ENCODE peak calls at places on chromosomes 6 and 20, in eight cellular contexts. R is breast epithelium, T is astrocyte of the spinal cord, U is A549, V is cardiac fibroblast, W is endodermal cell, I is lung, K is BE2C. H is an unnamed sample.

GRCh38 chr6:4936681-4937041 is 67.2 kb downstream of the RPP40 start:
- DNase-seq in R (no peak), T (peak; percentile 61), U (peak; percentile 34), V (peak; percentile 79), W (no peak), I (no peak), K (no peak), H (no peak)

GRCh38 chr6:36827261-36828079 is 11.8 kb downstream of the CPNE5 start:
- DNase-seq in R (no peak), T (peak; percentile 90), U (no peak), V (peak; percentile 89), W (no peak), I (no peak), K (no peak), H (peak; percentile 71)

GRCh38 chr20:49276895-49277785 is 717 bp downstream of the ZNFX1 start:
- DNase-seq in R (peak; percentile 56), T (no peak), U (no peak), V (no peak), W (peak; percentile 55), I (peak; percentile 34), K (no peak), H (no peak)

GRCh38 chr20:35663813-35664543 is 722 bp downstream of the CPNE1 start:
- DNase-seq in R (no peak), T (peak; percentile 24), U (peak; percentile 54), V (peak; percentile 27), W (peak; percentile 79), I (peak; percentile 36), K (peak; percentile 87), H (no peak)

GRCh38 chr6:49423817-49424216 is 39.2 kb downstream of the MMUT start:
- DNase-seq in R (no peak), T (peak; percentile 5), U (peak; percentile 4), V (peak; percentile 35), W (no peak), I (no peak), K (no peak), H (no peak)

GRCh38 chr6:25792016-25792415 is 37.5 kb downstream of the SLC17A4 start:
- DNase-seq in R (no peak), T (no peak), U (no peak), V (no peak), W (no peak), I (no peak), K (no peak), H (no peak)

GRCh38 chr20:63835031-63835858 is 4.2 kb upstream of the ZBTB46 start:
- DNase-seq in R (peak; percentile 88), T (peak; percentile 97), U (peak; percentile 96), V (peak; percentile 97), W (peak; percentile 98), I (peak; percentile 92), K (peak; percentile 91), H (peak; percentile 95)

GRCh38 chr20:44736170-44737021 is 9.3 kb upstream of the KCNK15 start:
- DNase-seq in R (no peak), T (peak; percentile 78), U (peak; percentile 86), V (peak; percentile 94), W (peak; percentile 89), I (peak; percentile 66), K (peak; percentile 76), H (no peak)

GRCh38 chr6:72709436-72709835 is 87.6 kb downstream of the KCNQ5 start:
- DNase-seq in R (no peak), T (no peak), U (no peak), V (no peak), W (no peak), I (no peak), K (no peak), H (no peak)

GRCh38 chr6:30349411-30350177 is 4.6 kb downstream of the RPP21 start:
- DNase-seq in R (no peak), T (no peak), U (no peak), V (no peak), W (no peak), I (no peak), K (no peak), H (no peak)

GRCh38 chr6:4549556-4550226 is 226.5 kb upstream of the CDYL start:
- DNase-seq in R (no peak), T (no peak), U (no peak), V (no peak), W (no peak), I (no peak), K (no peak), H (no peak)

GRCh38 chr6:51720327-51720726 is 367.1 kb downstream of the PKHD1 start:
- DNase-seq in R (no peak), T (no peak), U (no peak), V (no peak), W (no peak), I (no peak), K (no peak), H (no peak)
- H3K4me3 ChIP-seq in R (no peak overlapping the region), T (no peak overlapping the region), U (no peak overlapping the region), V (no peak overlapping the region), W (no peak overlapping the region), I (no peak overlapping the region), K (no peak overlapping the region), H (no peak overlapping the region)

GRCh38 chr6:54586251-54586650 is 260.3 kb upstream of the FAM83B start:
- DNase-seq in R (no peak), T (no peak), U (no peak), V (peak; percentile 52), W (no peak), I (no peak), K (no peak), H (no peak)

GRCh38 chr6:54588176-54588575 is 258.4 kb upstream of the FAM83B start:
- DNase-seq in R (no peak), T (no peak), U (no peak), V (no peak), W (no peak), I (no peak), K (no peak), H (no peak)
- TF ChIP-seq CTCF in R (no peak), T (no peak), U (no peak), V (no peak), W (no peak), I (no peak), K (no peak), H (no peak)

GRCh38 chr6:135738646-135739045 is 112.9 kb upstream of the PDE7B start:
- DNase-seq in R (no peak), T (peak; percentile 41), U (no peak), V (peak; percentile 9), W (no peak), I (no peak), K (no peak), H (no peak)
- H3K4me3 ChIP-seq in R (no peak overlapping the region), T (no peak overlapping the region), U (no peak overlapping the region), V (no peak overlapping the region), W (no peak overlapping the region), I (no peak overlapping the region), K (no peak overlapping the region), H (no peak overlapping the region)

GRCh38 chr6:96246563-96246962 is 230.8 kb downstream of the FUT9 start:
- DNase-seq in R (no peak), T (no peak), U (no peak), V (no peak), W (no peak), I (no peak), K (no peak), H (no peak)
- TF ChIP-seq CTCF in R (no peak), T (no peak), U (no peak), V (no peak), W (no peak), I (no peak), K (no peak), H (no peak)

DNA sequence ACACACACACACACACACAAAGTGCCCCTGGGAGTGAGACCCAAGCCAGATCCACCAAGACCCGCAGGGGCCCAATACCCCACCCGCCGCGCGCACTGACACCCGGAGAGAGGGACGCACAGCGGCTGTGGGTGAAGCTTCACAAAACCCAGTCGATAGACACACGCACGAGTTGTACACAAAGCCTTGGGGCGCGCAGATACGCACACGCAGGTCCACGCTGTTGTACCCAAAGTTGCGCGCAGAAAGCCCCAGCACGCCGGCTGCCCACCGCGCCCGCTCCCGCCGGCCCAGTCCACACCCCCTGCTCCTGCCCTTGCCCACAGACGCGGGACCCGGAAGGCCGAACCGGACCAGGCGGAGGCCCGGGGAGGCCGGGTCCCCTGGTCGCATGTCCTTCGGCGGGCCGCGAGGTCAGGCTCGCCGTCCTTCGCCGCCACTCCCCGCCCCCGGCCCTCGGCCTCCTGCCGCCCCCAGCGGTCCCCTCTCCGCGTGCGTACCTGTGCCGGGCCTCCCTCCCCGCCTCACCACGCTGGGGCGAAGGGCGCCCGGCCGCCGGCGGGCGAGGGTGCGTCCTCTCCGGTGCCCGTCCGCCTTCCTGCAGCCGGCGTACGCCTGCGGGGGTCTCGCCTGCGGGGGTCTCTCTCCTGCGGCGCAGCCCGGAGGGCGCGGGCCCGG is at the start of gene TMEM74B:
- DNase-seq in R (no peak), T (no peak), U (no peak), V (no peak), W (peak; percentile 74), I (no peak), K (no peak), H (no peak)
- H3K4me3 ChIP-seq in R (peak within 1 kb of the TSS; percentile 58), T (peak within 1 kb of the TSS; percentile 27), U (peak within 1 kb of the TSS; percentile 94), V (peak within 1 kb of the TSS; percentile 37), W (peak within 1 kb of the TSS; percentile 45), I (peak within 1 kb of the TSS; percentile 46), K (no peak within 1 kb of the TSS), H (peak within 1 kb of the TSS; percentile 29)

DNA sequence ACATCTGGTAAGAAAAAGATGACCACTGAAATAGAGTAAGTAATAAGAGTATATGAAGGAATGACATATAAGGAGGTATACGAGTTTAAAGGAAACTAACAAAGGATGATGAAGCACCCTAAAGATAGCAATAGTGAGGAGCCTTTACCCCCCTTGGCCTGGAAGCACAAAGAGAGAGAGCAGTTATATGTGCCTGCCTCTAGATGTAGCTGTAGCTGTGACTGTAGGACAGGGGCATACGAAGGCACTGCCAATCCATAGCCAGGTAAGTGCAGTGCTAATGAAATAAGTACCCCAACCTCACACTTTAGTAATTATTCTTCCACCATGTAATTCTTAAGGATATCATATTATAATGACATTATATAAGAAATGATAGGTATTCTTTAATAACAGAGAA is 90.1 kb upstream of the FKBP1C start:
- DNase-seq in R (no peak), T (no peak), U (no peak), V (no peak), W (no peak), I (no peak), K (no peak), H (no peak)
- TF ChIP-seq CTCF in R (no peak), T (no peak), U (no peak), V (no peak), W (peak; percentile 70), I (no peak), K (no peak), H (peak; percentile 11)